ENCODE peak calls at places on chromosomes 13 and 19, in ten cellular contexts. One of them, this sample, is unnamed.

GRCh38 chr19:492091-492531 is 4.2 kb upstream of the MADCAM1 start:
- DNase-seq in tibial artery: no peak
- DNase-seq in CD4-positive, alpha-beta memory T cell: no peak
- DNase-seq in neural progenitor cell: no peak
- DNase-seq in breast epithelium: no peak
- DNase-seq in esophagus squamous epithelium: no peak
- DNase-seq in PC-9: no peak
- DNase-seq in left lung: no peak
- DNase-seq in ascending aorta: no peak
- DNase-seq in left ventricle myocardium inferior: no peak
- DNase-seq in this sample: no peak

GRCh38 chr19:33212024-33212772 is 13.5 kb downstream of the SLC7A10 start:
- DNase-seq in left ventricle myocardium inferior: no peak
- DNase-seq in neural progenitor cell: no peak
- DNase-seq in PC-9: no peak
- DNase-seq in CD4-positive, alpha-beta memory T cell: no peak
- DNase-seq in esophagus squamous epithelium: no peak
- DNase-seq in tibial artery: no peak
- DNase-seq in left lung: no peak
- DNase-seq in ascending aorta: no peak
- DNase-seq in breast epithelium: no peak
- DNase-seq in this sample: no peak

GRCh38 chr19:33064778-33065550 is at the start of gene RHPN2:
- DNase-seq in ascending aorta: no peak
- DNase-seq in CD4-positive, alpha-beta memory T cell: peak; percentile 14
- DNase-seq in esophagus squamous epithelium: no peak
- DNase-seq in breast epithelium: peak; percentile 69
- DNase-seq in left ventricle myocardium inferior: peak; percentile 69
- DNase-seq in PC-9: peak; percentile 47
- DNase-seq in left lung: peak; percentile 65
- DNase-seq in neural progenitor cell: peak; percentile 91
- DNase-seq in tibial artery: no peak
- DNase-seq in this sample: no peak

GRCh38 chr13:28817204-28817603 is 2.9 kb upstream of the MTUS2 start:
- DNase-seq in left lung: no peak
- DNase-seq in tibial artery: no peak
- DNase-seq in left ventricle myocardium inferior: no peak
- DNase-seq in CD4-positive, alpha-beta memory T cell: no peak
- DNase-seq in ascending aorta: no peak
- DNase-seq in breast epithelium: no peak
- DNase-seq in esophagus squamous epithelium: no peak
- DNase-seq in PC-9: no peak
- DNase-seq in neural progenitor cell: peak; percentile 35
- DNase-seq in this sample: no peak

GRCh38 chr13:42275098-42275471 is 3.1 kb downstream of the AKAP11 start:
- DNase-seq in left ventricle myocardium inferior: no peak
- DNase-seq in PC-9: no peak
- DNase-seq in esophagus squamous epithelium: no peak
- DNase-seq in left lung: no peak
- DNase-seq in tibial artery: no peak
- DNase-seq in CD4-positive, alpha-beta memory T cell: peak; percentile 9
- DNase-seq in breast epithelium: no peak
- DNase-seq in ascending aorta: no peak
- DNase-seq in neural progenitor cell: no peak
- DNase-seq in this sample: no peak

GRCh38 chr13:113907637-113908617 is 44.1 kb upstream of the GAS6 start:
- DNase-seq in ascending aorta: no peak
- DNase-seq in CD4-positive, alpha-beta memory T cell: no peak
- DNase-seq in PC-9: no peak
- DNase-seq in breast epithelium: peak; percentile 34
- DNase-seq in neural progenitor cell: no peak
- DNase-seq in left lung: no peak
- DNase-seq in esophagus squamous epithelium: no peak
- DNase-seq in tibial artery: peak; percentile 70
- DNase-seq in left ventricle myocardium inferior: no peak
- DNase-seq in this sample: peak; percentile 94

GRCh38 chr13:109145631-109146030 is 516.2 kb downstream of the MYO16 start:
- DNase-seq in neural progenitor cell: peak; percentile 70
- DNase-seq in ascending aorta: no peak
- DNase-seq in esophagus squamous epithelium: no peak
- DNase-seq in PC-9: peak; percentile 64
- DNase-seq in breast epithelium: no peak
- DNase-seq in left lung: no peak
- DNase-seq in CD4-positive, alpha-beta memory T cell: peak; percentile 1
- DNase-seq in tibial artery: no peak
- DNase-seq in left ventricle myocardium inferior: no peak
- DNase-seq in this sample: peak; percentile 44

GRCh38 chr19:1102407-1103106 is 1.2 kb upstream of the GPX4 start:
- DNase-seq in breast epithelium: no peak
- DNase-seq in left lung: peak; percentile 71
- DNase-seq in ascending aorta: peak; percentile 65
- DNase-seq in neural progenitor cell: no peak
- DNase-seq in tibial artery: peak; percentile 91
- DNase-seq in CD4-positive, alpha-beta memory T cell: no peak
- DNase-seq in PC-9: peak; percentile 97
- DNase-seq in left ventricle myocardium inferior: no peak
- DNase-seq in esophagus squamous epithelium: no peak
- DNase-seq in this sample: peak; percentile 99

GRCh38 chr13:114259974-114260373 is 21.4 kb upstream of the UPF3A start:
- DNase-seq in left lung: no peak
- DNase-seq in tibial artery: no peak
- DNase-seq in breast epithelium: peak; percentile 56
- DNase-seq in PC-9: no peak
- DNase-seq in left ventricle myocardium inferior: no peak
- DNase-seq in neural progenitor cell: no peak
- DNase-seq in CD4-positive, alpha-beta memory T cell: no peak
- DNase-seq in ascending aorta: no peak
- DNase-seq in esophagus squamous epithelium: no peak
- DNase-seq in this sample: no peak

GRCh38 chr19:30228113-30228725 is 144.0 kb upstream of the ZNF536 start:
- DNase-seq in esophagus squamous epithelium: no peak
- DNase-seq in CD4-positive, alpha-beta memory T cell: no peak
- DNase-seq in ascending aorta: no peak
- DNase-seq in PC-9: no peak
- DNase-seq in left lung: no peak
- DNase-seq in breast epithelium: no peak
- DNase-seq in tibial artery: no peak
- DNase-seq in left ventricle myocardium inferior: no peak
- DNase-seq in neural progenitor cell: peak; percentile 58
- DNase-seq in this sample: no peak

GRCh38 chr13:30998548-30999140 is 66.2 kb downstream of the TEX26 start:
- DNase-seq in PC-9: no peak
- DNase-seq in CD4-positive, alpha-beta memory T cell: no peak
- DNase-seq in neural progenitor cell: peak; percentile 27
- DNase-seq in esophagus squamous epithelium: no peak
- DNase-seq in breast epithelium: no peak
- DNase-seq in left ventricle myocardium inferior: no peak
- DNase-seq in left lung: no peak
- DNase-seq in ascending aorta: no peak
- DNase-seq in tibial artery: no peak
- DNase-seq in this sample: peak; percentile 38

GRCh38 chr19:29563688-29564087 is 37.9 kb downstream of the VSTM2B start:
- DNase-seq in CD4-positive, alpha-beta memory T cell: no peak
- DNase-seq in PC-9: no peak
- DNase-seq in tibial artery: peak; percentile 38
- DNase-seq in ascending aorta: no peak
- DNase-seq in esophagus squamous epithelium: no peak
- DNase-seq in neural progenitor cell: no peak
- DNase-seq in left lung: no peak
- DNase-seq in left ventricle myocardium inferior: no peak
- DNase-seq in breast epithelium: no peak
- DNase-seq in this sample: no peak

GRCh38 chr13:21606781-21607180 is 2.8 kb upstream of the MICU2 start:
- DNase-seq in CD4-positive, alpha-beta memory T cell: no peak
- DNase-seq in breast epithelium: no peak
- DNase-seq in tibial artery: no peak
- DNase-seq in esophagus squamous epithelium: no peak
- DNase-seq in ascending aorta: no peak
- DNase-seq in neural progenitor cell: no peak
- DNase-seq in PC-9: no peak
- DNase-seq in left lung: no peak
- DNase-seq in left ventricle myocardium inferior: no peak
- DNase-seq in this sample: no peak

GRCh38 chr13:30355405-30355741 is 48.0 kb upstream of the KATNAL1 start:
- DNase-seq in neural progenitor cell: peak; percentile 34
- DNase-seq in left lung: no peak
- DNase-seq in left ventricle myocardium inferior: no peak
- DNase-seq in breast epithelium: no peak
- DNase-seq in PC-9: no peak
- DNase-seq in tibial artery: no peak
- DNase-seq in ascending aorta: no peak
- DNase-seq in CD4-positive, alpha-beta memory T cell: no peak
- DNase-seq in esophagus squamous epithelium: no peak
- DNase-seq in this sample: no peak

GRCh38 chr13:46166947-46167610 is 14.9 kb downstream of the LCP1 start:
- DNase-seq in PC-9: no peak
- DNase-seq in left lung: no peak
- DNase-seq in CD4-positive, alpha-beta memory T cell: no peak
- DNase-seq in tibial artery: no peak
- DNase-seq in esophagus squamous epithelium: no peak
- DNase-seq in breast epithelium: no peak
- DNase-seq in ascending aorta: no peak
- DNase-seq in left ventricle myocardium inferior: no peak
- DNase-seq in neural progenitor cell: no peak
- DNase-seq in this sample: no peak
- H3K27me3 ChIP-seq in PC-9: no peaks in the 10 kb centered on the region
- H3K27me3 ChIP-seq in left lung: no peaks in the 10 kb centered on the region
- H3K27me3 ChIP-seq in CD4-positive, alpha-beta memory T cell: no peaks in the 10 kb centered on the region
- H3K27me3 ChIP-seq in tibial artery: no peaks in the 10 kb centered on the region
- H3K27me3 ChIP-seq in esophagus squamous epithelium: no peaks in the 10 kb centered on the region
- H3K27me3 ChIP-seq in breast epithelium: no peaks in the 10 kb centered on the region
- H3K27me3 ChIP-seq in ascending aorta: no peaks in the 10 kb centered on the region
- H3K27me3 ChIP-seq in left ventricle myocardium inferior: peaks cover 27% of the 10 kb centered on the region
- H3K27me3 ChIP-seq in neural progenitor cell: peaks cover 9% of the 10 kb centered on the region
- H3K27me3 ChIP-seq in this sample: no peaks in the 10 kb centered on the region

DNA sequence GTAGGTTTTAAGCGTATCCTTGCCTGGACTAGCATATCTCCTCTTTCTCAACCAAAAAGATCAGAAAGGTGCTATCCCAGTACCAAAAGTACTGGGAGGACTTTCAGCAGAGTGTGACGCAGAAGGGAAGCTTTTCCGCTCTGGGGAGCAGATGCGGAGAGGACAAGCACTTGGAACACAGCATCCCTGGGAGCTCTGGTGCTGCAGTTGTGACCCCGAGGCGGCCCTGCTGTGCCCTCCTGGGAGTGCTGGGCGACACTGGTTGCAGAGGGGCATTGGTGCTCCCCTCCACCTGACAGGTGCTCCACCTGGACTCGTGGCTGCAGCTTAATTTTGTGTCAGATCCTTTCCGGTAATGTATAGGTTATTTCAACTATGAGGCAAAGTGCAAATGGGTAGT is 3.4 kb downstream of the NAXD start:
- DNase-seq in left ventricle myocardium inferior: no peak
- DNase-seq in left lung: no peak
- DNase-seq in ascending aorta: no peak
- DNase-seq in esophagus squamous epithelium: no peak
- DNase-seq in neural progenitor cell: no peak
- DNase-seq in tibial artery: no peak
- DNase-seq in PC-9: no peak
- DNase-seq in breast epithelium: no peak
- DNase-seq in CD4-positive, alpha-beta memory T cell: no peak
- DNase-seq in this sample: no peak
- H3K27ac ChIP-seq in left ventricle myocardium inferior: no peak overlapping the region
- H3K27ac ChIP-seq in left lung: no peak overlapping the region
- H3K27ac ChIP-seq in ascending aorta: no peak overlapping the region
- H3K27ac ChIP-seq in esophagus squamous epithelium: no peak overlapping the region
- H3K27ac ChIP-seq in neural progenitor cell: no peak overlapping the region
- H3K27ac ChIP-seq in tibial artery: no peak overlapping the region
- H3K27ac ChIP-seq in PC-9: no peak overlapping the region
- H3K27ac ChIP-seq in breast epithelium: no peak overlapping the region
- H3K27ac ChIP-seq in CD4-positive, alpha-beta memory T cell: no peak overlapping the region
- H3K27ac ChIP-seq in this sample: no peak overlapping the region

DNA sequence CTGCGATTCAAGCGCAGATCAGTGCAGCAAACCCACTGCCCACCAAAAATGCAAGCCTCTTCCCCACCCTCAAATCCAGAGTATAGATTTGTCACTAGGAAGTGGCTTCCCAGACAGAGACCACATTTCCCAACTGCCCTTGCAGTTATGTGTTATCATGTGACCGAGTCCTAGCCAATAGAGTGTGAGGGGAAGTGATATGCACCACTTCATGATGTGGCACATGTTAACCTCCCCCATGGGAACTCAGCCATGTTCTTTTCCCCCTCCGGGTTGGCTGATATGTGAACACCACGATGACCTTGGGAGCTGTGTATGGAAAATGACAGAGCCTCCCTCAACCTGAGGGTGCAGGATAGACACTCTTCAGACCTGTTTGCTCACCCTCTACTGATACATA is 50.8 kb downstream of the MBD3L2B start:
- DNase-seq in PC-9: no peak
- DNase-seq in neural progenitor cell: no peak
- DNase-seq in left ventricle myocardium inferior: no peak
- DNase-seq in left lung: no peak
- DNase-seq in breast epithelium: no peak
- DNase-seq in esophagus squamous epithelium: no peak
- DNase-seq in tibial artery: no peak
- DNase-seq in CD4-positive, alpha-beta memory T cell: no peak
- DNase-seq in ascending aorta: no peak
- DNase-seq in this sample: no peak
- H3K9me3 ChIP-seq in PC-9: no peaks in the 10 kb centered on the region
- H3K9me3 ChIP-seq in neural progenitor cell: no peaks in the 10 kb centered on the region
- H3K9me3 ChIP-seq in left ventricle myocardium inferior: no peaks in the 10 kb centered on the region
- H3K9me3 ChIP-seq in left lung: no peaks in the 10 kb centered on the region
- H3K9me3 ChIP-seq in breast epithelium: no peaks in the 10 kb centered on the region
- H3K9me3 ChIP-seq in esophagus squamous epithelium: no peaks in the 10 kb centered on the region
- H3K9me3 ChIP-seq in tibial artery: no peaks in the 10 kb centered on the region
- H3K9me3 ChIP-seq in CD4-positive, alpha-beta memory T cell: no peaks in the 10 kb centered on the region
- H3K9me3 ChIP-seq in ascending aorta: no peaks in the 10 kb centered on the region
- H3K9me3 ChIP-seq in this sample: peaks cover 38% of the 10 kb centered on the region

GRCh38 chr13:110831437-110832204 is 83.2 kb downstream of the ANKRD10 start:
- DNase-seq in ascending aorta: no peak
- DNase-seq in breast epithelium: no peak
- DNase-seq in tibial artery: no peak
- DNase-seq in left ventricle myocardium inferior: no peak
- DNase-seq in neural progenitor cell: no peak
- DNase-seq in PC-9: no peak
- DNase-seq in esophagus squamous epithelium: no peak
- DNase-seq in left lung: no peak
- DNase-seq in CD4-positive, alpha-beta memory T cell: no peak
- DNase-seq in this sample: no peak
- H3K27me3 ChIP-seq in ascending aorta: no peaks in the 10 kb centered on the region
- H3K27me3 ChIP-seq in breast epithelium: no peaks in the 10 kb centered on the region
- H3K27me3 ChIP-seq in tibial artery: no peaks in the 10 kb centered on the region
- H3K27me3 ChIP-seq in left ventricle myocardium inferior: peaks cover 47% of the 10 kb centered on the region
- H3K27me3 ChIP-seq in neural progenitor cell: no peaks in the 10 kb centered on the region
- H3K27me3 ChIP-seq in PC-9: peaks cover 20% of the 10 kb centered on the region
- H3K27me3 ChIP-seq in esophagus squamous epithelium: no peaks in the 10 kb centered on the region
- H3K27me3 ChIP-seq in left lung: peaks cover 22% of the 10 kb centered on the region
- H3K27me3 ChIP-seq in CD4-positive, alpha-beta memory T cell: no peaks in the 10 kb centered on the region
- H3K27me3 ChIP-seq in this sample: peaks cover 21% of the 10 kb centered on the region

GRCh38 chr13:24348797-24349515 is 39.6 kb downstream of the C1QTNF9 start:
- DNase-seq in esophagus squamous epithelium: no peak
- DNase-seq in tibial artery: no peak
- DNase-seq in left lung: peak; percentile 59
- DNase-seq in breast epithelium: no peak
- DNase-seq in left ventricle myocardium inferior: no peak
- DNase-seq in neural progenitor cell: no peak
- DNase-seq in PC-9: peak; percentile 93
- DNase-seq in CD4-positive, alpha-beta memory T cell: no peak
- DNase-seq in ascending aorta: no peak
- DNase-seq in this sample: no peak
- H3K27ac ChIP-seq in esophagus squamous epithelium: peak overlapping the region; percentile 66
- H3K27ac ChIP-seq in tibial artery: no peak overlapping the region
- H3K27ac ChIP-seq in left lung: peak overlapping the region; percentile 35
- H3K27ac ChIP-seq in breast epithelium: no peak overlapping the region
- H3K27ac ChIP-seq in left ventricle myocardium inferior: no peak overlapping the region
- H3K27ac ChIP-seq in neural progenitor cell: no peak overlapping the region
- H3K27ac ChIP-seq in PC-9: peak overlapping the region; percentile 93
- H3K27ac ChIP-seq in CD4-positive, alpha-beta memory T cell: no peak overlapping the region
- H3K27ac ChIP-seq in ascending aorta: no peak overlapping the region
- H3K27ac ChIP-seq in this sample: no peak overlapping the region

GRCh38 chr13:62207388-62207787 is 791.7 kb upstream of the PCDH20 start:
- DNase-seq in left lung: no peak
- DNase-seq in left ventricle myocardium inferior: no peak
- DNase-seq in PC-9: no peak
- DNase-seq in ascending aorta: no peak
- DNase-seq in tibial artery: no peak
- DNase-seq in CD4-positive, alpha-beta memory T cell: no peak
- DNase-seq in esophagus squamous epithelium: no peak
- DNase-seq in breast epithelium: no peak
- DNase-seq in neural progenitor cell: no peak
- DNase-seq in this sample: no peak
- H3K9me3 ChIP-seq in left lung: no peaks in the 10 kb centered on the region
- H3K9me3 ChIP-seq in left ventricle myocardium inferior: peaks cover 10% of the 10 kb centered on the region
- H3K9me3 ChIP-seq in PC-9: no peaks in the 10 kb centered on the region
- H3K9me3 ChIP-seq in ascending aorta: no peaks in the 10 kb centered on the region
- H3K9me3 ChIP-seq in tibial artery: no peaks in the 10 kb centered on the region
- H3K9me3 ChIP-seq in CD4-positive, alpha-beta memory T cell: no peaks in the 10 kb centered on the region
- H3K9me3 ChIP-seq in esophagus squamous epithelium: no peaks in the 10 kb centered on the region
- H3K9me3 ChIP-seq in breast epithelium: no peaks in the 10 kb centered on the region
- H3K9me3 ChIP-seq in neural progenitor cell: no peaks in the 10 kb centered on the region
- H3K9me3 ChIP-seq in this sample: peaks cover 3% of the 10 kb centered on the region

This sample was measured in AG04450.